ENCODE peak calls at places on chromosomes 2 and 18, in seven cellular contexts. J is D341Med; O is NCI-H1092; Y is CD8-positive, alpha-beta T cell; C is stimulated activated CD4-positive, alpha-beta T cell treated with anti-CD3 and anti-CD28 coated beads, TNF-alpha, amount 100 ng/mL, for 48 hours; G is amniotic stem cell; D is HT-29. N is an unnamed sample.

GRCh38 chr2:13558368-13558767 is 841.6 kb downstream of the TRIB2 start:
- DNase-seq in D (peak; percentile 60), C (no peak), O (no peak), G (peak; percentile 21), J (no peak), Y (no peak), N (no peak)

GRCh38 chr2:236089271-236090026 is 78.7 kb downstream of the GBX2 start:
- DNase-seq in O (no peak), D (no peak), Y (no peak), C (no peak), J (no peak), G (no peak), N (no peak)

GRCh38 chr2:235698028-235698427 is 204.2 kb downstream of the AGAP1 start:
- DNase-seq in O (no peak), G (no peak), Y (no peak), C (no peak), J (no peak), D (no peak), N (no peak)

GRCh38 chr2:97712693-97713295 is 582 bp upstream of the ZAP70 start:
- DNase-seq in C (no peak), G (no peak), D (no peak), O (no peak), J (no peak), Y (no peak), N (no peak)

GRCh38 chr2:94874277-94874997 is 3.2 kb downstream of the TEKT4 start:
- DNase-seq in J (peak; percentile 88), D (peak; percentile 59), C (peak; percentile 47), O (no peak), Y (peak; percentile 67), G (no peak), N (peak; percentile 13)

GRCh38 chr2:199273043-199273647 is 184.6 kb downstream of the SATB2 start:
- DNase-seq in Y (no peak), D (no peak), O (no peak), G (no peak), J (no peak), C (no peak), N (no peak)

GRCh38 chr2:177106212-177106611 is 106.4 kb upstream of the HNRNPA3 start:
- DNase-seq in D (peak; percentile 32), C (no peak), Y (no peak), O (no peak), G (no peak), J (peak; percentile 26), N (no peak)

GRCh38 chr18:5909130-5909529 is 13.8 kb upstream of the TMEM200C start:
- DNase-seq in D (no peak), J (no peak), Y (no peak), G (no peak), C (no peak), O (no peak), N (no peak)

GRCh38 chr2:170815746-170816498 is 765 bp upstream of the GAD1 start:
- DNase-seq in Y (peak; percentile 77), C (peak; percentile 54), D (peak; percentile 88), G (no peak), J (peak; percentile 85), O (peak; percentile 67), N (peak; percentile 88)

GRCh38 chr2:74441690-74442482 is at the start of gene RTKN:
- DNase-seq in Y (no peak), G (no peak), C (no peak), J (no peak), O (no peak), D (peak; percentile 89), N (peak; percentile 38)

GRCh38 chr2:118013221-118013723 is 598 bp downstream of the CCDC93 start:
- DNase-seq in O (no peak), G (no peak), C (peak; percentile 3), Y (peak; percentile 58), J (peak; percentile 66), D (peak; percentile 41), N (no peak)

GRCh38 chr2:207408086-207408794 is 121.5 kb upstream of the CREB1 start:
- DNase-seq in G (no peak), D (peak; percentile 27), J (no peak), O (peak; percentile 96), Y (no peak), C (no peak), N (peak; percentile 97)

GRCh38 chr2:127072970-127073369 is 34.0 kb downstream of the BIN1 start:
- DNase-seq in O (no peak), Y (no peak), C (no peak), D (no peak), G (no peak), J (no peak), N (no peak)

GRCh38 chr2:102368461-102369109 is 13.0 kb downstream of the IL18R1 start:
- DNase-seq in G (no peak), J (no peak), C (no peak), Y (no peak), D (no peak), O (no peak), N (no peak)

GRCh38 chr2:218194880-218195279 is 22.1 kb upstream of the ARPC2 start:
- DNase-seq in J (no peak), G (no peak), O (no peak), Y (no peak), C (no peak), D (no peak), N (no peak)

GRCh38 chr2:121286506-121286905 is 1.5 kb upstream of the TFCP2L1 start:
- DNase-seq in D (no peak), O (no peak), Y (no peak), G (no peak), J (no peak), C (no peak), N (no peak)

GRCh38 chr18:23812566-23813440 is 123.5 kb downstream of the LAMA3 start:
- DNase-seq in D (peak; percentile 39), C (no peak), G (no peak), O (no peak), J (no peak), Y (no peak), N (peak; percentile 31)

GRCh38 chr2:106664669-106665068 is 177.5 kb downstream of the CD8B2 start:
- DNase-seq in C (no peak), O (no peak), Y (no peak), G (no peak), J (no peak), D (no peak), N (no peak)

GRCh38 chr2:146579154-146579930 is 1265.5 kb upstream of the ACVR2A start:
- DNase-seq in C (no peak), Y (no peak), D (peak; percentile 21), J (no peak), G (peak; percentile 12), O (no peak), N (no peak)

GRCh38 chr2:11933854-11934253 is 187.4 kb downstream of the LPIN1 start:
- DNase-seq in D (no peak), J (no peak), G (no peak), C (no peak), O (no peak), Y (no peak), N (no peak)

GRCh38 chr18:11676867-11677266 is 12.2 kb upstream of the GNAL start:
- DNase-seq in G (no peak), J (no peak), Y (no peak), D (no peak), O (no peak), C (no peak), N (no peak)

GRCh38 chr2:215767625-215768024 is 245.7 kb downstream of the MREG start:
- DNase-seq in D (no peak), Y (no peak), C (no peak), O (no peak), G (no peak), J (no peak), N (no peak)

GRCh38 chr2:12896283-12897014 is 179.7 kb downstream of the TRIB2 start:
- DNase-seq in C (no peak), D (no peak), J (no peak), O (no peak), G (no peak), Y (no peak), N (no peak)

GRCh38 chr18:6750411-6750810 is 20.9 kb downstream of the ARHGAP28 start:
- DNase-seq in J (no peak), D (no peak), Y (no peak), O (no peak), G (no peak), C (no peak), N (no peak)

GRCh38 chr2:16032282-16033031 is 92.1 kb downstream of the MYCN start:
- DNase-seq in G (no peak), Y (no peak), C (no peak), J (no peak), O (no peak), D (no peak), N (no peak)

GRCh38 chr2:119205001-119205669 is 18.5 kb upstream of the STEAP3 start:
- DNase-seq in O (no peak), D (no peak), Y (no peak), C (no peak), J (no peak), G (no peak), N (no peak)

GRCh38 chr2:235577404-235578330 is 83.8 kb downstream of the AGAP1 start:
- DNase-seq in O (peak; percentile 40), C (no peak), J (no peak), Y (no peak), D (no peak), G (no peak), N (no peak)

GRCh38 chr2:1930956-1931914 is 186.9 kb upstream of the PXDN start:
- DNase-seq in Y (no peak), J (no peak), C (no peak), G (no peak), D (no peak), O (no peak), N (no peak)

GRCh38 chr2:136378712-136379595 is 261.0 kb upstream of the CXCR4 start:
- DNase-seq in O (peak; percentile 26), D (peak; percentile 65), G (no peak), Y (peak; percentile 83), J (peak; percentile 71), C (peak; percentile 54), N (peak; percentile 83)

GRCh38 chr2:36339819-36340218 is 15.8 kb upstream of the CRIM1 start:
- DNase-seq in O (no peak), D (no peak), C (no peak), J (no peak), G (no peak), Y (no peak), N (no peak)

GRCh38 chr2:41779873-41780272 is 267.9 kb upstream of the PKDCC start:
- DNase-seq in J (no peak), C (no peak), O (no peak), Y (no peak), G (no peak), D (no peak), N (no peak)